ENCODE peak calls at places on chromosomes 2 and 18, in ten cellular contexts. N, F, Z, Q, S, L, E, D, O and G are unnamed samples.
A peak's percentile ranks its signal among the peaks of the same experiment; 100 is the strongest.

GRCh38 chr2:36859366-36859792 is 107.0 kb downstream of the STRN start:
- DNase-seq in N (no peak), F (no peak), Z (no peak), Q (no peak), S (no peak), L (no peak), E (no peak), D (no peak), O (no peak), G (no peak)

GRCh38 chr2:20201671-20202070 is 23.3 kb downstream of the SDC1 start:
- DNase-seq in N (no peak), F (no peak), Z (no peak), Q (no peak), S (no peak), L (no peak), E (no peak), D (no peak), O (no peak), G (no peak)

GRCh38 chr2:233117811-233118480 is 57.8 kb downstream of the INPP5D start:
- DNase-seq in N (no peak), F (no peak), Z (no peak), Q (no peak), S (no peak), L (no peak), E (no peak), D (no peak), O (no peak), G (no peak)

GRCh38 chr2:117707874-117708273 is 106.6 kb upstream of the DDX18 start:
- DNase-seq in N (no peak), F (no peak), Z (no peak), Q (no peak), S (no peak), L (no peak), E (no peak), D (no peak), O (no peak), G (no peak)

GRCh38 chr2:28613616-28614501 is 118.0 kb downstream of the PLB1 start:
- DNase-seq in N (no peak), F (no peak), Z (no peak), Q (no peak), S (no peak), L (peak; percentile 61), E (no peak), D (no peak), O (no peak), G (no peak)

GRCh38 chr2:174334781-174335604 is at the start of gene SP9:
- DNase-seq in N (peak; percentile 64), F (no peak), Z (peak; percentile 86), Q (no peak), S (peak; percentile 42), L (no peak), E (peak; percentile 93), D (peak; percentile 76), O (peak; percentile 74), G (peak; percentile 77)

GRCh38 chr2:96927420-96928171 is 57.7 kb upstream of the SEMA4C start:
- DNase-seq in N (peak; percentile 79), F (no peak), Z (no peak), Q (no peak), S (peak; percentile 49), L (no peak), E (no peak), D (peak; percentile 88), O (no peak), G (peak; percentile 94)

GRCh38 chr2:62304429-62305417 is 108.8 kb downstream of the B3GNT2 start:
- DNase-seq in N (no peak), F (peak; percentile 34), Z (peak; percentile 78), Q (peak; percentile 79), S (peak; percentile 71), L (no peak), E (peak; percentile 69), D (peak; percentile 79), O (no peak), G (peak; percentile 36)

GRCh38 chr2:28649481-28650260 is 102.0 kb upstream of the PPP1CB start:
- DNase-seq in N (no peak), F (no peak), Z (no peak), Q (no peak), S (peak; percentile 59), L (no peak), E (no peak), D (no peak), O (no peak), G (no peak)

GRCh38 chr18:59660976-59661743 is 36.1 kb downstream of the CCBE1 start:
- DNase-seq in N (no peak), F (no peak), Z (no peak), Q (no peak), S (peak; percentile 64), L (no peak), E (no peak), D (no peak), O (no peak), G (no peak)

GRCh38 chr2:102844911-102845310 is 83.1 kb downstream of the TMEM182 start:
- DNase-seq in N (peak; percentile 75), F (no peak), Z (no peak), Q (no peak), S (no peak), L (no peak), E (no peak), D (no peak), O (no peak), G (no peak)

GRCh38 chr2:203605302-203605701 is 70.2 kb upstream of the RAPH1 start:
- DNase-seq in N (no peak), F (no peak), Z (no peak), Q (no peak), S (no peak), L (no peak), E (no peak), D (no peak), O (no peak), G (no peak)

GRCh38 chr2:51441786-51442185 is 409.9 kb upstream of the NRXN1 start:
- DNase-seq in N (no peak), F (no peak), Z (no peak), Q (no peak), S (no peak), L (no peak), E (no peak), D (no peak), O (no peak), G (no peak)

GRCh38 chr2:20468549-20469500 is 22.0 kb downstream of the RHOB start:
- DNase-seq in N (no peak), F (no peak), Z (no peak), Q (no peak), S (no peak), L (no peak), E (no peak), D (no peak), O (no peak), G (peak; percentile 8)

GRCh38 chr2:168246483-168247340 is 683 bp downstream of the STK39 start:
- DNase-seq in N (peak; percentile 79), F (peak; percentile 8), Z (peak; percentile 38), Q (peak; percentile 84), S (peak; percentile 74), L (peak; percentile 92), E (peak; percentile 60), D (peak; percentile 47), O (peak; percentile 35), G (peak; percentile 35)

GRCh38 chr2:529425-529824 is 147.8 kb downstream of the TMEM18 start:
- DNase-seq in N (no peak), F (no peak), Z (peak; percentile 58), Q (no peak), S (peak; percentile 2), L (no peak), E (no peak), D (peak; percentile 18), O (no peak), G (peak; percentile 54)

GRCh38 chr18:79742076-79742475 is 55.7 kb upstream of the KCNG2 start:
- DNase-seq in N (no peak), F (no peak), Z (no peak), Q (no peak), S (no peak), L (no peak), E (no peak), D (no peak), O (no peak), G (no peak)

GRCh38 chr2:3651686-3652516 is 6.1 kb upstream of the ALLC start:
- DNase-seq in N (peak; percentile 88), F (no peak), Z (peak; percentile 91), Q (peak; percentile 70), S (no peak), L (peak; percentile 94), E (peak; percentile 92), D (peak; percentile 98), O (peak; percentile 86), G (peak; percentile 94)

GRCh38 chr18:22193466-22193865 is 24.1 kb downstream of the GATA6 start:
- DNase-seq in N (no peak), F (no peak), Z (peak; percentile 82), Q (no peak), S (no peak), L (no peak), E (no peak), D (no peak), O (no peak), G (no peak)

GRCh38 chr2:110732422-110733413 is at the start of gene ACOXL:
- DNase-seq in N (no peak), F (no peak), Z (peak; percentile 85), Q (peak; percentile 78), S (no peak), L (peak; percentile 59), E (peak; percentile 91), D (peak; percentile 73), O (no peak), G (peak; percentile 34)

GRCh38 chr2:127651987-127652550 is 6.1 kb downstream of the GPR17 start:
- DNase-seq in N (peak; percentile 82), F (no peak), Z (peak; percentile 53), Q (no peak), S (no peak), L (peak; percentile 57), E (no peak), D (no peak), O (no peak), G (no peak)

GRCh38 chr2:10971855-10972348 is 60.2 kb downstream of the KCNF1 start:
- DNase-seq in N (no peak), F (no peak), Z (peak; percentile 27), Q (no peak), S (no peak), L (no peak), E (no peak), D (no peak), O (peak; percentile 59), G (no peak)

GRCh38 chr18:11514267-11514666 is 95.1 kb upstream of the SLC35G4 start:
- DNase-seq in N (no peak), F (no peak), Z (no peak), Q (no peak), S (no peak), L (no peak), E (no peak), D (no peak), O (no peak), G (no peak)

GRCh38 chr2:204570449-204570848 is 25.2 kb downstream of the PARD3B start:
- DNase-seq in N (no peak), F (no peak), Z (no peak), Q (no peak), S (no peak), L (no peak), E (no peak), D (no peak), O (no peak), G (no peak)

GRCh38 chr2:215917953-215918620 is 95.3 kb downstream of the MREG start:
- DNase-seq in N (no peak), F (no peak), Z (peak; percentile 68), Q (no peak), S (peak; percentile 95), L (no peak), E (no peak), D (peak; percentile 47), O (no peak), G (no peak)

GRCh38 chr2:96345403-96345802 is 9.8 kb downstream of the NCAPH start:
- DNase-seq in N (no peak), F (no peak), Z (peak; percentile 11), Q (no peak), S (no peak), L (no peak), E (peak; percentile 39), D (no peak), O (no peak), G (no peak)

GRCh38 chr2:240297553-240298315 is 137.7 kb upstream of the GPC1 start:
- DNase-seq in N (no peak), F (no peak), Z (no peak), Q (no peak), S (no peak), L (no peak), E (no peak), D (no peak), O (no peak), G (no peak)

GRCh38 chr2:37713258-37713700 is 41.8 kb upstream of the CDC42EP3 start:
- DNase-seq in N (no peak), F (no peak), Z (no peak), Q (no peak), S (peak; percentile 96), L (no peak), E (no peak), D (no peak), O (no peak), G (no peak)